ENCODE peak calls at places on chromosome 22, in four cellular contexts. F is uterus, C is lower lobe of right lung, H is body of pancreas. B is an unnamed sample.

GRCh38 chr22:35174398-35174797 is 82.9 kb upstream of the HMGXB4 start:
- DNase-seq in H (no peak), F (no peak), C (no peak), B (no peak)

GRCh38 chr22:43228330-43228729 is 41.4 kb upstream of the TTLL12 start:
- DNase-seq in H (no peak), F (no peak), C (no peak), B (no peak)

GRCh38 chr22:23110922-23111527 is 30.8 kb downstream of the RSPH14 start:
- DNase-seq in C (no peak), F (no peak), H (no peak), B (no peak)

GRCh38 chr22:34490911-34491310 is 570.6 kb upstream of the LARGE1 start:
- DNase-seq in H (no peak), F (no peak), C (no peak), B (no peak)

GRCh38 chr22:44024288-44024908 is at the start of gene PARVB:
- DNase-seq in F (peak), C (peak), H (peak), B (no peak)

GRCh38 chr22:30636226-30637077 is 871 bp downstream of the SLC35E4 start:
- DNase-seq in F (peak), C (peak), H (peak), B (peak)

GRCh38 chr22:35600466-35600865 is 16.7 kb downstream of the MB start:
- DNase-seq in F (no peak), C (peak), H (no peak), B (no peak)

GRCh38 chr22:32761251-32761903 is 40.1 kb upstream of the TIMP3 start:
- DNase-seq in F (no peak), H (no peak), C (no peak), B (no peak)

GRCh38 chr22:21030621-21031544 is 1.5 kb downstream of the SLC7A4 start:
- DNase-seq in F (no peak), C (no peak), H (no peak), B (no peak)

GRCh38 chr22:30828187-30829155 is 133.8 kb downstream of the OSBP2 start:
- DNase-seq in C (no peak), F (no peak), H (no peak), B (no peak)

GRCh38 chr22:23800297-23801237 is 13.8 kb downstream of the SMARCB1 start:
- DNase-seq in C (peak), F (no peak), H (no peak), B (no peak)

GRCh38 chr22:40769761-40770160 is 49.4 kb downstream of the SLC25A17 start:
- DNase-seq in H (no peak), C (no peak), F (no peak), B (no peak)

GRCh38 chr22:49201046-49201970 is 626.4 kb downstream of the BRD1 start:
- DNase-seq in H (peak), F (peak), C (peak), B (no peak)

GRCh38 chr22:50727678-50728522 is 10.1 kb upstream of the ACR start:
- DNase-seq in H (no peak), C (peak), F (no peak), B (no peak)
- H3K4me3 ChIP-seq in H (no peak), C (no peak), F (no peak), B (no peak)

DNA sequence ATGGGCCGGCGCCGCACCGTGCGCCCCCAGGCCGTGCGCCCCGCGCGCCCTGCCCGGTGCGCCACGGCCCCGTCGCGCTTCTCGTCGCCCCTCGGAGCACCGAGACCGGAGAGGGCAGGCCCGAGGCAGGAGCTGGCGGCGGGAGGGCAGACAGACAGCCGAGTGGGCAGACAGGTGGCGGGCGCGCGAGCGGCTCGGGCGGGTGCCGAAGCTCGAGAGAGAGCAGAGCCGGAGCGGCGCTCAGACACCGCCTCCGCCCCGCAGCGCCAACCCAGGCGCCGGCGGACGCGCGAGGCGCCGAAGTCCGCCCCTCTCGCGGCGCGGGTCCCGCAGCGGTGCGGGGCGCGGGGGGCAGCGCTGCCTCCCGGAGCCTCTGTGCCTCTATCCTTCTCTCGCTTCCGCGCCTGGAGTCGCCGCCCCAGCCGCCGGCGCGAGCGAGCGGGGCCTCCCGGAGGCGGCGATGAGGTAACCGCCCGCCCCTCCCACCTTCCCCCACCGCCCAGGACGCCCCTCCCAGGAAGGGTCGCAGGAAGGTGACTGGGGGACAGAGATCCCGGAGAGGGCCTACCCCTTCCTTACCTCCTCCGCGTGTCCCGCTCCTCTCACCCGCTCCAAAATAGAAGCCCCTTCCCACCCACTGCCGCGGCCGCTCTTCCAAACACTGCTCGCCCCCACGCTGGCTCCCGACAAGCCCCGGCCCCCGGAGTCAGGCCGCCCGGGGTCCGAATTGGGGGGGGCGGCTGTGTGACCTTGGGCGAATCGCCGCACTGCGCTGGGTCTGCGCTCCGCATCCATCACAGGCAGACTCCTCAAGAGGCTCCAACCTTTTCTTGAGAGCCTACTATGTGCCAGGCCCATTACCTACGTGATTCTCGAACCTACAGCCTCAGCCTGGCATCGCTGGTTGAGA is at the start of gene RASL10A:
- DNase-seq in F (no peak), H (no peak), C (peak), B (no peak)
- H3K4me3 ChIP-seq in F (peak), H (no peak), C (peak), B (peak)

GRCh38 chr22:48146426-48146825 is 1384.0 kb downstream of the TBC1D22A start:
- DNase-seq in C (no peak), F (no peak), H (no peak), B (no peak)

GRCh38 chr22:48144318-48144717 is 1381.9 kb downstream of the TBC1D22A start:
- DNase-seq in C (no peak), F (no peak), H (no peak), B (no peak)

GRCh38 chr22:48145738-48146137 is 1383.3 kb downstream of the TBC1D22A start:
- DNase-seq in F (no peak), C (no peak), H (no peak), B (no peak)

GRCh38 chr22:48147404-48147803 is 1385.0 kb downstream of the TBC1D22A start:
- DNase-seq in H (no peak), F (no peak), C (no peak), B (no peak)

GRCh38 chr22:48147831-48148230 is 1385.4 kb downstream of the TBC1D22A start:
- DNase-seq in F (no peak), H (no peak), C (no peak), B (no peak)
- H3K4me3 ChIP-seq in F (no peak), H (no peak), C (no peak), B (no peak)

DNA sequence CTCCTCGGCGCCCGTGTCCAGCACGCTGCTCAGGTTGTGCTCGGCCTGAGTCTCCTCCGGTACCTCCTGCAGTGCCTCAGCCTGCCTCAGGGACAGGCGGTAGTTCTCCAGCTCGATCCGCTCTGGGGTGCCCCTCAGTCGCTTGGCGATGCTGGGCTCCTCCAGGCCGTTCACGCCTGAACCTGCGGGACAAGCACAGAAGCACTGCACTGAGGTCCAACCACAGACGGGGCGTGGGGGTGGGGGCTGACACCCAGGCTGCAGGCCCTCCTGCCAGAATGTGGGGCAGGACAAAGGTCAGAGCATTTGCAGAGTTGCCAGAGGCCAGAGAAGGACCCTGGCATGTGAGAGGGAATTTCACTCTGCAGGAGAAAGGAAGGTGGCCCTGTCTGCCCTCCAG is 67.6 kb upstream of the BID start:
- DNase-seq in F (no peak), C (no peak), H (no peak), B (no peak)
- H3K4me3 ChIP-seq in F (no peak), C (no peak), H (no peak), B (no peak)

GRCh38 chr22:25909988-25910387 is 168.0 kb downstream of the MYO18B start:
- DNase-seq in F (no peak), H (no peak), C (no peak), B (no peak)
- H3K4me3 ChIP-seq in F (no peak), H (no peak), C (no peak), B (no peak)